ENCODE peak calls at places on chromosomes 3 and 15, in five cellular contexts. N is coronary artery, F is pancreas, V is Panc1, Q is A549. O is an unnamed sample.

GRCh38 chr15:41791970-41792637 is 17.8 kb downstream of the MAPKBP1 start:
- DNase-seq in V (no peak), Q (no peak), F (no peak), N (no peak), O (no peak)

GRCh38 chr3:156816091-156816793 is 9.9 kb upstream of the LEKR1 start:
- DNase-seq in V (no peak), F (peak; percentile 75), N (no peak), Q (no peak), O (no peak)

GRCh38 chr3:120094776-120095225 is 554 bp upstream of the GSK3B start:
- DNase-seq in N (peak; percentile 100), Q (peak; percentile 98), F (peak; percentile 94), V (peak; percentile 90), O (peak; percentile 99)

GRCh38 chr3:122410639-122411038 is 5.2 kb downstream of the WDR5B start:
- DNase-seq in N (no peak), V (no peak), F (no peak), Q (no peak), O (peak; percentile 10)

GRCh38 chr3:195073866-195074860 is 196.8 kb downstream of the XXYLT1 start:
- DNase-seq in F (peak; percentile 39), Q (no peak), V (no peak), N (no peak), O (no peak)

GRCh38 chr3:16456784-16457415 is 56.6 kb downstream of the RFTN1 start:
- DNase-seq in V (no peak), N (no peak), Q (no peak), F (no peak), O (no peak)

GRCh38 chr15:38702178-38702912 is 137.7 kb upstream of the RASGRP1 start:
- DNase-seq in N (no peak), Q (no peak), V (no peak), F (peak; percentile 60), O (peak; percentile 69)

GRCh38 chr15:29098652-29099051 is 171.0 kb downstream of the NSMCE3 start:
- DNase-seq in N (no peak), F (no peak), V (no peak), Q (no peak), O (no peak)

GRCh38 chr15:65258370-65258769 is 28.3 kb downstream of the PARP16 start:
- DNase-seq in Q (no peak), N (no peak), V (no peak), F (no peak), O (no peak)

GRCh38 chr15:100740105-100740504 is 137.7 kb downstream of the ASB7 start:
- DNase-seq in Q (no peak), N (no peak), F (no peak), V (no peak), O (no peak)

GRCh38 chr3:13041113-13041776 is 32.0 kb downstream of the IQSEC1 start:
- DNase-seq in F (no peak), Q (no peak), V (no peak), N (no peak), O (no peak)

GRCh38 chr15:51801391-51801835 is 28.0 kb upstream of the TMOD3 start:
- DNase-seq in Q (peak; percentile 62), V (no peak), F (no peak), N (no peak), O (peak; percentile 26)

GRCh38 chr3:63328386-63328785 is 50.3 kb downstream of the SYNPR start:
- DNase-seq in V (no peak), N (no peak), Q (no peak), F (no peak), O (no peak)

GRCh38 chr3:16546186-16547004 is 32.9 kb upstream of the RFTN1 start:
- DNase-seq in V (no peak), F (no peak), Q (no peak), N (no peak), O (no peak)

GRCh38 chr3:55790596-55791350 is 303.7 kb upstream of the WNT5A start:
- DNase-seq in V (no peak), F (no peak), Q (no peak), N (no peak), O (no peak)

GRCh38 chr3:71454513-71455423 is 128.8 kb downstream of the FOXP1 start:
- DNase-seq in N (no peak), Q (no peak), F (no peak), V (no peak), O (no peak)

GRCh38 chr15:39801641-39802309 is 19.1 kb upstream of the FSIP1 start:
- DNase-seq in Q (peak; percentile 31), N (no peak), V (no peak), F (peak; percentile 57), O (peak; percentile 41)

GRCh38 chr15:80545078-80545477 is 140.9 kb downstream of the ARNT2 start:
- DNase-seq in N (no peak), Q (no peak), F (no peak), V (no peak), O (no peak)

GRCh38 chr15:68631621-68632051 is 52.8 kb downstream of the CORO2B start:
- DNase-seq in V (no peak), Q (no peak), N (no peak), F (no peak), O (no peak)

GRCh38 chr15:68632101-68632500 is 53.3 kb downstream of the CORO2B start:
- DNase-seq in F (no peak), Q (no peak), N (no peak), V (no peak), O (no peak)

GRCh38 chr15:68629519-68630204 is 50.9 kb downstream of the CORO2B start:
- DNase-seq in F (no peak), V (no peak), N (no peak), Q (no peak), O (no peak)

GRCh38 chr15:68630836-68631235 is 52.0 kb downstream of the CORO2B start:
- DNase-seq in F (no peak), Q (no peak), N (no peak), V (no peak), O (no peak)

GRCh38 chr15:68630205-68630555 is 51.4 kb downstream of the CORO2B start:
- DNase-seq in V (no peak), Q (no peak), N (no peak), F (no peak), O (no peak)
- TF ChIP-seq CTCF in V (no peak), Q (no peak), N (no peak), F (no peak), O (no peak)

GRCh38 chr3:50321844-50322385 is 630 bp downstream of the HYAL2 start:
- DNase-seq in V (no peak), N (no peak), Q (no peak), F (no peak), O (no peak)

GRCh38 chr3:50319181-50319871 is 3.2 kb downstream of the HYAL2 start:
- DNase-seq in N (no peak), V (no peak), F (no peak), Q (no peak), O (no peak)

GRCh38 chr3:50321146-50321843 is 1.2 kb downstream of the HYAL2 start:
- DNase-seq in F (peak; percentile 92), N (peak; percentile 93), Q (peak; percentile 68), V (no peak), O (peak; percentile 78)

GRCh38 chr3:50319872-50320625 is 2.5 kb downstream of the HYAL2 start:
- DNase-seq in V (no peak), F (no peak), N (no peak), Q (no peak), O (no peak)

DNA sequence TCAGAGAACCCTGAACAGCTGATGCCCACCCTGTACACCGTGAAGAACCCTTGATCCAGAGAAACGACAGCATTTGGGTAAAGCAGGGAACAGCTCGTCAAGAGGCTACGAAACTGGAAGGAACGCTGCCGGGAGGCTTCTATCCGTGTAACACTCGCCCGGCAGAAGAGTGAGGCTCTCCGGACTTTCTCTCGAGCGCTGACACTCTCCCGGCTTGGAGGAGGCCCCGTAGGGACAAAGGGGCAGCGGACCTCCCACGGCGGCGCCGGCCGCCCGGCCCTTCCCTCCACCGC is 1.7 kb downstream of the HYAL2 start:
- DNase-seq in N (no peak), F (no peak), Q (no peak), V (no peak), O (no peak)
- H3K27ac ChIP-seq in N (peak overlapping the region; percentile 91), F (peak overlapping the region; percentile 98), Q (peak overlapping the region; percentile 99), V (peak overlapping the region; percentile 92), O (peak overlapping the region; percentile 97)

GRCh38 chr3:141782386-141782932 is 19.3 kb downstream of the GRK7 start:
- DNase-seq in N (no peak), Q (no peak), F (no peak), V (no peak), O (peak; percentile 21)
- TF ChIP-seq CTCF in N (no peak), Q (no peak), F (no peak), V (no peak), O (no peak)

GRCh38 chr3:153614131-153614530 is 452.1 kb downstream of the RAP2B start:
- DNase-seq in F (no peak), N (no peak), Q (no peak), V (no peak), O (no peak)

GRCh38 chr3:153615863-153616262 is 453.8 kb downstream of the RAP2B start:
- DNase-seq in Q (no peak), F (no peak), N (no peak), V (no peak), O (no peak)

GRCh38 chr3:153614563-153614962 is 452.5 kb downstream of the RAP2B start:
- DNase-seq in Q (no peak), F (no peak), V (no peak), N (no peak), O (peak; percentile 80)
- H3K27ac ChIP-seq in Q (peak overlapping the region; percentile 39), F (no peak overlapping the region), V (no peak overlapping the region), N (no peak overlapping the region), O (no peak overlapping the region)

DNA sequence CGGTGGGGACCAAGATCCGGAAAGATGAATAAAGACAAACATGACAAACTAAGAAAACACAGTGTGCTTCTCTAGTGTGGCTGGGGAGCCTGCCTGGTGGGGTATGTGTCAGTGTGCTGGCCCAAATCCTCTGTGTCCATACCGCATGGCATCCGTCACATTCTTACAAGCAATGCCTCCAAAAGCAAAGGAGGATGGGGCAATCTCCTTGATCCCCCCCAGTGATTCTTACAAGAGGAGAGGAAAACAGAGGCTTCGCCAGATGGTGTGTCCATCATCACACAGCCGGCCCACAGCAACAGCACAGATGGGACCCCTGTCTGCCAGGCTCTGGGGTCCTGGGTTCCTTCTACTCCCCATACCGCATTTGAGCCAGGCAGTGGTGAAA is 558 bp upstream of the IL17RC start:
- DNase-seq in V (no peak), F (no peak), Q (no peak), N (no peak), O (no peak)
- TF ChIP-seq CTCF in V (no peak), F (no peak), Q (no peak), N (no peak), O (no peak)

GRCh38 chr15:99437315-99438221 is 128.2 kb upstream of the MEF2A start:
- DNase-seq in V (no peak), N (peak; percentile 71), F (peak; percentile 41), Q (no peak), O (no peak)

GRCh38 chr15:99434506-99435137 is 131.2 kb upstream of the MEF2A start:
- DNase-seq in N (no peak), V (no peak), Q (no peak), F (peak; percentile 41), O (no peak)

GRCh38 chr15:99435138-99435695 is 130.6 kb upstream of the MEF2A start:
- DNase-seq in Q (no peak), N (no peak), F (peak; percentile 72), V (no peak), O (peak; percentile 49)

GRCh38 chr15:99436472-99437314 is 129.1 kb upstream of the MEF2A start:
- DNase-seq in Q (no peak), N (peak; percentile 72), V (no peak), F (peak; percentile 53), O (no peak)

GRCh38 chr15:99435761-99436346 is 129.9 kb upstream of the MEF2A start:
- DNase-seq in Q (no peak), F (peak; percentile 35), N (no peak), V (no peak), O (no peak)
- H3K27ac ChIP-seq in Q (no peak overlapping the region), F (no peak overlapping the region), N (peak overlapping the region; percentile 20), V (no peak overlapping the region), O (peak overlapping the region; percentile 97)

GRCh38 chr15:71226536-71227455 is 111.5 kb downstream of the THSD4 start:
- DNase-seq in F (no peak), V (no peak), Q (no peak), N (no peak), O (no peak)
- TF ChIP-seq CTCF in F (no peak), V (no peak), Q (no peak), N (no peak), O (no peak)

O was measured in RWPE1.